ENCODE peak calls at places on chromosome 2, in six cellular contexts. S is right cardiac atrium; B is NCI-H1105; P is sciatic nerve; T is H7; K is stimulated activated naive CD8-positive, alpha-beta T cell treated with anti-CD3 and anti-CD28 coated beads, Interleukin-15, Interleukin-2, amounts not matched to agents 100 U/mL and 50 U/mL, for 24 hours. Q is an unnamed sample.

GRCh38 chr2:216292886-216293291 is 79.4 kb downstream of the MARCHF4 start:
- DNase-seq in B (no peak), P (no peak), K (no peak), T (no peak), S (no peak), Q (no peak)

GRCh38 chr2:220887271-220887870 is 684.7 kb downstream of the EPHA4 start:
- DNase-seq in B (no peak), T (no peak), K (no peak), P (no peak), S (no peak), Q (no peak)

GRCh38 chr2:290090-290722 is 2.3 kb upstream of the ALKAL2 start:
- DNase-seq in T (peak), P (peak), S (peak), K (peak), B (peak), Q (peak)

GRCh38 chr2:11703700-11704099 is 33.7 kb upstream of the NTSR2 start:
- DNase-seq in B (no peak), T (no peak), P (no peak), K (no peak), S (no peak), Q (no peak)

GRCh38 chr2:102022884-102023539 is 31.3 kb downstream of the IL1R2 start:
- DNase-seq in P (no peak), K (no peak), B (no peak), T (no peak), S (peak), Q (no peak)

GRCh38 chr2:158493458-158493857 is 36.7 kb downstream of the PKP4 start:
- DNase-seq in P (no peak), T (no peak), K (no peak), B (no peak), S (peak), Q (no peak)

GRCh38 chr2:238136820-238137537 is 1.5 kb upstream of the KLHL30 start:
- DNase-seq in B (no peak), S (peak), P (no peak), K (no peak), T (no peak), Q (peak)

GRCh38 chr2:119293254-119293653 is 69.6 kb downstream of the STEAP3 start:
- DNase-seq in T (no peak), S (no peak), B (no peak), K (no peak), P (no peak), Q (no peak)

GRCh38 chr2:172011814-172012580 is 12.2 kb downstream of the METAP1D start:
- DNase-seq in K (no peak), P (no peak), S (no peak), T (peak), B (no peak), Q (peak)

GRCh38 chr2:174656671-174657171 is 59.1 kb upstream of the WIPF1 start:
- DNase-seq in B (no peak), T (no peak), K (no peak), P (no peak), S (no peak), Q (no peak)

GRCh38 chr2:64540615-64541014 is 16.5 kb downstream of the AFTPH start:
- DNase-seq in S (no peak), P (no peak), T (no peak), B (no peak), K (no peak), Q (no peak)

Q was measured in NB4.